ENCODE peak calls at places on chromosomes 13 and 19, in six cellular contexts. I is CD4-positive, alpha-beta T cell; K is psoas muscle; J is upper lobe of right lung; V is upper lobe of left lung; A is cardiac muscle cell. T is an unnamed sample.

GRCh38 chr19:15979293-15979692 is 30.5 kb downstream of the OR10H4 start:
- DNase-seq in K (no peak), V (no peak), A (no peak), J (no peak), I (no peak), T (no peak)

GRCh38 chr13:113592571-113592970 is 8.0 kb downstream of the TFDP1 start:
- DNase-seq in V (no peak), A (no peak), K (peak; percentile 26), J (no peak), I (no peak), T (peak; percentile 4)

GRCh38 chr19:55080121-55080914 is 4.6 kb downstream of the EPS8L1 start:
- DNase-seq in K (peak; percentile 80), A (peak; percentile 67), I (peak; percentile 53), V (peak; percentile 94), J (peak; percentile 91), T (peak; percentile 66)

GRCh38 chr13:29868581-29868980 is 18.2 kb upstream of the UBL3 start:
- DNase-seq in I (no peak), V (no peak), A (no peak), J (no peak), K (no peak), T (no peak)

GRCh38 chr19:6088677-6089063 is 21.6 kb downstream of the RFX2 start:
- DNase-seq in A (peak; percentile 34), I (no peak), V (no peak), J (no peak), K (no peak), T (no peak)

GRCh38 chr13:113835461-113836274 is 28.2 kb downstream of the GAS6 start:
- DNase-seq in A (peak; percentile 32), V (peak; percentile 74), K (peak; percentile 51), I (no peak), J (no peak), T (no peak)

GRCh38 chr13:71087432-71087831 is 779.6 kb downstream of the DACH1 start:
- DNase-seq in J (no peak), V (peak; percentile 48), A (no peak), K (no peak), I (no peak), T (no peak)

GRCh38 chr19:57850553-57851017 is 926 bp downstream of the ZNF587 start:
- DNase-seq in I (no peak), V (no peak), J (no peak), K (no peak), A (peak; percentile 42), T (no peak)

GRCh38 chr13:35144496-35144895 is 202.4 kb downstream of the NBEA start:
- DNase-seq in A (peak; percentile 50), I (no peak), K (no peak), J (no peak), V (no peak), T (no peak)

GRCh38 chr13:51271008-51271407 is 48.8 kb downstream of the FAM124A start:
- DNase-seq in J (no peak), A (no peak), V (no peak), I (no peak), K (no peak), T (no peak)

GRCh38 chr19:10769533-10770491 is 51.9 kb downstream of the DNM2 start:
- DNase-seq in V (no peak), I (peak; percentile 20), J (no peak), A (peak; percentile 42), K (peak; percentile 82), T (no peak)

GRCh38 chr19:23070353-23070781 is 46.5 kb upstream of the ZNF730 start:
- DNase-seq in V (peak; percentile 49), A (peak; percentile 60), K (peak; percentile 60), J (no peak), I (no peak), T (no peak)

GRCh38 chr19:7874080-7874856 is at the start of gene PRR36:
- DNase-seq in A (no peak), I (no peak), K (no peak), J (peak; percentile 89), V (peak; percentile 92), T (no peak)

GRCh38 chr13:48567521-48568331 is 34.8 kb upstream of the RCBTB2 start:
- DNase-seq in V (no peak), I (no peak), A (peak; percentile 51), J (no peak), K (no peak), T (no peak)

GRCh38 chr13:75920536-75920935 is 284.4 kb downstream of the LMO7 start:
- DNase-seq in J (no peak), K (no peak), A (no peak), I (no peak), V (no peak), T (no peak)

GRCh38 chr19:4633140-4633967 is 6.0 kb upstream of the TNFAIP8L1 start:
- DNase-seq in I (peak; percentile 32), V (no peak), J (peak; percentile 72), A (peak; percentile 84), K (peak; percentile 76), T (no peak)

GRCh38 chr13:53137777-53138176 is 109.2 kb downstream of the OLFM4 start:
- DNase-seq in A (peak; percentile 94), V (no peak), I (no peak), K (no peak), J (no peak), T (no peak)

GRCh38 chr19:35545001-35545854 is at the start of gene TMEM147:
- DNase-seq in A (peak; percentile 90), V (peak; percentile 99), K (peak; percentile 97), J (peak; percentile 98), I (peak; percentile 66), T (peak; percentile 79)

GRCh38 chr13:62781866-62782265 is 1366.2 kb upstream of the PCDH20 start:
- DNase-seq in V (no peak), K (no peak), I (no peak), A (no peak), J (no peak), T (no peak)

GRCh38 chr19:49591731-49592485 is 926 bp downstream of the PRR12 start:
- DNase-seq in I (peak; percentile 40), V (peak; percentile 89), J (peak; percentile 79), K (peak; percentile 67), A (peak; percentile 49), T (peak; percentile 35)

GRCh38 chr19:33740811-33741396 is 55.8 kb upstream of the KCTD15 start:
- DNase-seq in I (no peak), A (peak; percentile 58), K (no peak), V (no peak), J (peak; percentile 46), T (no peak)

GRCh38 chr13:51549593-51549992 is 34.7 kb upstream of the WDFY2 start:
- DNase-seq in J (no peak), K (no peak), I (no peak), A (no peak), V (no peak), T (no peak)

GRCh38 chr13:112744306-112745021 is 54.6 kb downstream of the ATP11A start:
- DNase-seq in I (no peak), J (peak; percentile 74), V (no peak), K (no peak), A (peak; percentile 45), T (no peak)

GRCh38 chr13:50682966-50683365 is 160.5 kb downstream of the DLEU7 start:
- DNase-seq in A (no peak), K (no peak), I (no peak), V (no peak), J (no peak), T (no peak)

GRCh38 chr13:99721606-99722384 is 220.5 kb downstream of the TM9SF2 start:
- DNase-seq in A (no peak), I (no peak), J (no peak), V (no peak), K (no peak), T (no peak)

GRCh38 chr13:99360696-99361095 is 53.5 kb upstream of the GPR183 start:
- DNase-seq in V (no peak), A (no peak), J (no peak), I (no peak), K (no peak), T (no peak)

GRCh38 chr19:15372470-15372869 is 7.1 kb downstream of the AKAP8 start:
- DNase-seq in J (no peak), I (no peak), K (peak; percentile 14), A (no peak), V (no peak), T (no peak)

DNA sequence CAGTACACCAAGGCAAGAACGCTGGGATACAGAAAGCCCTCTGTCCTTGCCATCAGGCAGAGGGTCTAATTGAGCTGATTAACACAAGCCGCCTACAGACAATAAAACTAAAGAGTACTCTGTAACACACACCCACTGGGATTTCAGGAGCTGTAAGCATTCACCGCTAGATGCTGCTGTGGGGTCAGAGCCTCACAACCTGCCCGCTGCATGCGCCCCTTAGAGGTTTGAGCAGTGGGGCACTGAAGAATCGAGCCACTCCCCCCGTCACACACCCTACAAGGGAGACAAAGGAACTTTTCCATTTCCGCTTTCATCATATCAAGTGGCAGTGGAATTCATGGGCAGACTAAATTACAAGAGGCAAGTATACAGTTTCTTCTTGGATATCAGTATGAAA is 1080.6 kb downstream of the PCDH17 start:
- DNase-seq in K (no peak), V (no peak), I (no peak), A (no peak), J (no peak), T (no peak)
- TF ChIP-seq CTCF in K (no peak), V (no peak), I (no peak), A (no peak), J (no peak), T (no peak)

GRCh38 chr19:18756896-18757295 is 34.2 kb downstream of the COMP start:
- DNase-seq in I (no peak), K (no peak), A (no peak), V (peak; percentile 79), J (peak; percentile 78), T (no peak)
- TF ChIP-seq CTCF in I (no peak), K (no peak), A (no peak), V (no peak), J (no peak), T (no peak)

DNA sequence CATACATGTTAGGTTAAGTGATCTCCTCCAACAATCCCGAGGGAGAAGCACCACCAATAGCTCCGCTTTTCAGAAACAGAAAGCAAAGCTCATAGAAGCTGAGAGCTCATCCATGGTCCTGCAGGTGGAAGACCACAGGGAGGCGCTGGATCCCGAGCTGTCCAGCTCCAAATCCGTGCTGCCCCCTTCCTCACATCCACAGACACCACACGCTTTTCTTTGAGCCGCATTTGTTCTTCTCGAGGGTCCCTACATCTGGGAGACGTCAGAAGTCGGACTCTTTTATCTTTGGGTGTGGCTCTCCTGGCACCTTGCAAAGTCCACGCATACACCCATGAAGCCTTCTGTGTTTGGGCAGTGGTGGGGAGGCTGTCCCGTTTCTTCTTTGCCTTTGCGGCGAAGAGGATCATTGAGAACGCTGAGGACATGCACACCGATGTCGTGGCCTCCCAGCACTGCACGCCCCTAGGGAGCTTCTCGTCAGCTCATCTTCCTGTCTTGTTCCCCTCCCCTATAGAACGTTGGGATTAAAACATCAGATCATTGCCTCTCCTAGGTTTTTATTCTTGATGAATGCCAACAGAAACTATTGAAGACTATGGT is 184.8 kb downstream of the TEX29 start:
- DNase-seq in K (no peak), V (no peak), I (no peak), A (no peak), J (no peak), T (no peak)
- TF ChIP-seq CTCF in K (peak; percentile 11), V (no peak), I (no peak), A (no peak), J (no peak), T (no peak)

GRCh38 chr13:77274126-77274525 is 52.8 kb downstream of the MYCBP2 start:
- DNase-seq in A (no peak), K (no peak), J (no peak), I (no peak), V (no peak), T (no peak)
- TF ChIP-seq CTCF in A (no peak), K (no peak), J (no peak), I (peak; percentile 18), V (no peak), T (peak; percentile 19)

GRCh38 chr19:13072206-13072898 is 30.3 kb downstream of the LYL1 start:
- DNase-seq in J (no peak), K (no peak), A (no peak), I (no peak), V (no peak), T (no peak)
- TF ChIP-seq CTCF in J (no peak), K (no peak), A (no peak), I (no peak), V (no peak), T (no peak)

T was measured in natural killer cell.